ENCODE peak calls at places on chromosomes 6 and 20, in seven cellular contexts. One of them, this sample, is unnamed.

GRCh38 chr6:41813469-41813868 is 26.0 kb downstream of the TOMM6 start:
- DNase-seq in ELR: peak
- DNase-seq in NCI-H1092 treated with DMSO at 0.1 percent for 48 hours: no peak
- DNase-seq in skeletal muscle cell: no peak
- DNase-seq in CD4-positive, alpha-beta memory T cell: no peak
- DNase-seq in GM12865: no peak
- DNase-seq in activated T-cell treated with anti-CD3 and anti-CD28 coated beads for 24 hours: no peak
- DNase-seq in this sample: no peak

GRCh38 chr6:75932067-75932466 is 140.4 kb downstream of the IMPG1 start:
- DNase-seq in CD4-positive, alpha-beta memory T cell: no peak
- DNase-seq in NCI-H1092 treated with DMSO at 0.1 percent for 48 hours: peak
- DNase-seq in skeletal muscle cell: no peak
- DNase-seq in GM12865: peak
- DNase-seq in activated T-cell treated with anti-CD3 and anti-CD28 coated beads for 24 hours: no peak
- DNase-seq in ELR: peak
- DNase-seq in this sample: peak

GRCh38 chr20:13009682-13010406 is 1.1 kb downstream of the SPTLC3 start:
- DNase-seq in CD4-positive, alpha-beta memory T cell: peak
- DNase-seq in GM12865: peak
- DNase-seq in NCI-H1092 treated with DMSO at 0.1 percent for 48 hours: no peak
- DNase-seq in skeletal muscle cell: peak
- DNase-seq in activated T-cell treated with anti-CD3 and anti-CD28 coated beads for 24 hours: no peak
- DNase-seq in ELR: peak
- DNase-seq in this sample: peak

GRCh38 chr20:38229376-38230252 is 30.9 kb downstream of the KIAA1755 start:
- DNase-seq in NCI-H1092 treated with DMSO at 0.1 percent for 48 hours: peak
- DNase-seq in activated T-cell treated with anti-CD3 and anti-CD28 coated beads for 24 hours: no peak
- DNase-seq in skeletal muscle cell: no peak
- DNase-seq in ELR: peak
- DNase-seq in CD4-positive, alpha-beta memory T cell: no peak
- DNase-seq in GM12865: peak
- DNase-seq in this sample: peak

GRCh38 chr6:36592221-36592655 is 1.9 kb upstream of the SRSF3 start:
- DNase-seq in GM12865: peak
- DNase-seq in skeletal muscle cell: no peak
- DNase-seq in ELR: no peak
- DNase-seq in NCI-H1092 treated with DMSO at 0.1 percent for 48 hours: no peak
- DNase-seq in CD4-positive, alpha-beta memory T cell: no peak
- DNase-seq in activated T-cell treated with anti-CD3 and anti-CD28 coated beads for 24 hours: no peak
- DNase-seq in this sample: peak

GRCh38 chr6:87919001-87919400 is 128.6 kb upstream of the SPACA1 start:
- DNase-seq in NCI-H1092 treated with DMSO at 0.1 percent for 48 hours: no peak
- DNase-seq in skeletal muscle cell: no peak
- DNase-seq in activated T-cell treated with anti-CD3 and anti-CD28 coated beads for 24 hours: no peak
- DNase-seq in ELR: no peak
- DNase-seq in CD4-positive, alpha-beta memory T cell: no peak
- DNase-seq in GM12865: no peak
- DNase-seq in this sample: no peak

GRCh38 chr6:112109267-112109666 is 21.9 kb downstream of the FAM229B start:
- DNase-seq in ELR: no peak
- DNase-seq in skeletal muscle cell: no peak
- DNase-seq in NCI-H1092 treated with DMSO at 0.1 percent for 48 hours: no peak
- DNase-seq in CD4-positive, alpha-beta memory T cell: no peak
- DNase-seq in activated T-cell treated with anti-CD3 and anti-CD28 coated beads for 24 hours: no peak
- DNase-seq in GM12865: no peak
- DNase-seq in this sample: no peak

GRCh38 chr6:43714311-43715055 is 26.9 kb upstream of the MRPS18A start:
- DNase-seq in activated T-cell treated with anti-CD3 and anti-CD28 coated beads for 24 hours: no peak
- DNase-seq in NCI-H1092 treated with DMSO at 0.1 percent for 48 hours: no peak
- DNase-seq in CD4-positive, alpha-beta memory T cell: no peak
- DNase-seq in skeletal muscle cell: no peak
- DNase-seq in ELR: no peak
- DNase-seq in GM12865: peak
- DNase-seq in this sample: no peak

GRCh38 chr20:58075980-58076749 is 152.3 kb downstream of the ANKRD60 start:
- DNase-seq in CD4-positive, alpha-beta memory T cell: no peak
- DNase-seq in ELR: no peak
- DNase-seq in GM12865: no peak
- DNase-seq in NCI-H1092 treated with DMSO at 0.1 percent for 48 hours: no peak
- DNase-seq in activated T-cell treated with anti-CD3 and anti-CD28 coated beads for 24 hours: no peak
- DNase-seq in skeletal muscle cell: no peak
- DNase-seq in this sample: no peak

GRCh38 chr6:143027058-143027457 is 33.6 kb upstream of the AIG1 start:
- DNase-seq in activated T-cell treated with anti-CD3 and anti-CD28 coated beads for 24 hours: peak
- DNase-seq in ELR: peak
- DNase-seq in GM12865: peak
- DNase-seq in skeletal muscle cell: no peak
- DNase-seq in CD4-positive, alpha-beta memory T cell: peak
- DNase-seq in NCI-H1092 treated with DMSO at 0.1 percent for 48 hours: no peak
- DNase-seq in this sample: no peak

GRCh38 chr6:34223964-34224940 is 12.4 kb upstream of the HMGA1 start:
- DNase-seq in skeletal muscle cell: peak
- DNase-seq in GM12865: peak
- DNase-seq in activated T-cell treated with anti-CD3 and anti-CD28 coated beads for 24 hours: peak
- DNase-seq in ELR: peak
- DNase-seq in CD4-positive, alpha-beta memory T cell: peak
- DNase-seq in NCI-H1092 treated with DMSO at 0.1 percent for 48 hours: peak
- DNase-seq in this sample: peak

GRCh38 chr6:108966855-108967755 is 118.9 kb downstream of the ARMC2 start:
- DNase-seq in NCI-H1092 treated with DMSO at 0.1 percent for 48 hours: no peak
- DNase-seq in GM12865: no peak
- DNase-seq in ELR: peak
- DNase-seq in skeletal muscle cell: no peak
- DNase-seq in CD4-positive, alpha-beta memory T cell: peak
- DNase-seq in activated T-cell treated with anti-CD3 and anti-CD28 coated beads for 24 hours: no peak
- DNase-seq in this sample: no peak

GRCh38 chr6:15327271-15327670 is 81.4 kb downstream of the JARID2 start:
- DNase-seq in CD4-positive, alpha-beta memory T cell: peak
- DNase-seq in skeletal muscle cell: no peak
- DNase-seq in NCI-H1092 treated with DMSO at 0.1 percent for 48 hours: no peak
- DNase-seq in GM12865: peak
- DNase-seq in activated T-cell treated with anti-CD3 and anti-CD28 coated beads for 24 hours: peak
- DNase-seq in ELR: peak
- DNase-seq in this sample: peak

GRCh38 chr6:139583420-139583819 is 209.0 kb upstream of the CITED2 start:
- DNase-seq in NCI-H1092 treated with DMSO at 0.1 percent for 48 hours: no peak
- DNase-seq in GM12865: no peak
- DNase-seq in ELR: peak
- DNase-seq in skeletal muscle cell: no peak
- DNase-seq in CD4-positive, alpha-beta memory T cell: no peak
- DNase-seq in activated T-cell treated with anti-CD3 and anti-CD28 coated beads for 24 hours: no peak
- DNase-seq in this sample: no peak

GRCh38 chr6:149334682-149335160 is 17.2 kb downstream of the TAB2 start:
- DNase-seq in NCI-H1092 treated with DMSO at 0.1 percent for 48 hours: no peak
- DNase-seq in activated T-cell treated with anti-CD3 and anti-CD28 coated beads for 24 hours: no peak
- DNase-seq in CD4-positive, alpha-beta memory T cell: no peak
- DNase-seq in skeletal muscle cell: peak
- DNase-seq in ELR: peak
- DNase-seq in GM12865: no peak
- DNase-seq in this sample: no peak

GRCh38 chr20:34215711-34216381 is 25.4 kb upstream of the ASIP start:
- DNase-seq in GM12865: peak
- DNase-seq in skeletal muscle cell: peak
- DNase-seq in ELR: peak
- DNase-seq in NCI-H1092 treated with DMSO at 0.1 percent for 48 hours: peak
- DNase-seq in CD4-positive, alpha-beta memory T cell: no peak
- DNase-seq in activated T-cell treated with anti-CD3 and anti-CD28 coated beads for 24 hours: peak
- DNase-seq in this sample: peak

GRCh38 chr20:50578061-50578777 is 68.0 kb downstream of the PTPN1 start:
- DNase-seq in CD4-positive, alpha-beta memory T cell: no peak
- DNase-seq in NCI-H1092 treated with DMSO at 0.1 percent for 48 hours: no peak
- DNase-seq in ELR: no peak
- DNase-seq in GM12865: no peak
- DNase-seq in activated T-cell treated with anti-CD3 and anti-CD28 coated beads for 24 hours: no peak
- DNase-seq in skeletal muscle cell: no peak
- DNase-seq in this sample: no peak

GRCh38 chr20:2751868-2752630 is 48.4 kb downstream of the CPXM1 start:
- DNase-seq in skeletal muscle cell: no peak
- DNase-seq in CD4-positive, alpha-beta memory T cell: no peak
- DNase-seq in NCI-H1092 treated with DMSO at 0.1 percent for 48 hours: peak
- DNase-seq in ELR: peak
- DNase-seq in GM12865: no peak
- DNase-seq in activated T-cell treated with anti-CD3 and anti-CD28 coated beads for 24 hours: peak
- DNase-seq in this sample: peak

GRCh38 chr6:13767121-13767794 is 47.1 kb downstream of the MCUR1 start:
- DNase-seq in activated T-cell treated with anti-CD3 and anti-CD28 coated beads for 24 hours: no peak
- DNase-seq in skeletal muscle cell: peak
- DNase-seq in CD4-positive, alpha-beta memory T cell: no peak
- DNase-seq in ELR: peak
- DNase-seq in GM12865: peak
- DNase-seq in NCI-H1092 treated with DMSO at 0.1 percent for 48 hours: peak
- DNase-seq in this sample: no peak

GRCh38 chr6:167210375-167211295 is 52.9 kb upstream of the GPR31 start:
- DNase-seq in skeletal muscle cell: no peak
- DNase-seq in activated T-cell treated with anti-CD3 and anti-CD28 coated beads for 24 hours: no peak
- DNase-seq in GM12865: no peak
- DNase-seq in ELR: no peak
- DNase-seq in CD4-positive, alpha-beta memory T cell: no peak
- DNase-seq in NCI-H1092 treated with DMSO at 0.1 percent for 48 hours: no peak
- DNase-seq in this sample: no peak

GRCh38 chr6:87941556-87942358 is 105.9 kb upstream of the SPACA1 start:
- DNase-seq in GM12865: no peak
- DNase-seq in activated T-cell treated with anti-CD3 and anti-CD28 coated beads for 24 hours: no peak
- DNase-seq in ELR: peak
- DNase-seq in NCI-H1092 treated with DMSO at 0.1 percent for 48 hours: no peak
- DNase-seq in CD4-positive, alpha-beta memory T cell: no peak
- DNase-seq in skeletal muscle cell: no peak
- DNase-seq in this sample: no peak

GRCh38 chr6:7833753-7834075 is 76.9 kb downstream of the TXNDC5 start:
- DNase-seq in NCI-H1092 treated with DMSO at 0.1 percent for 48 hours: no peak
- DNase-seq in skeletal muscle cell: no peak
- DNase-seq in ELR: no peak
- DNase-seq in GM12865: no peak
- DNase-seq in CD4-positive, alpha-beta memory T cell: no peak
- DNase-seq in activated T-cell treated with anti-CD3 and anti-CD28 coated beads for 24 hours: no peak
- DNase-seq in this sample: no peak

GRCh38 chr6:132023490-132023889 is 72.3 kb upstream of the CCN2 start:
- DNase-seq in activated T-cell treated with anti-CD3 and anti-CD28 coated beads for 24 hours: no peak
- DNase-seq in NCI-H1092 treated with DMSO at 0.1 percent for 48 hours: no peak
- DNase-seq in ELR: peak
- DNase-seq in CD4-positive, alpha-beta memory T cell: no peak
- DNase-seq in GM12865: no peak
- DNase-seq in skeletal muscle cell: no peak
- DNase-seq in this sample: no peak

GRCh38 chr6:108518714-108519576 is 41.8 kb upstream of the FOXO3 start:
- DNase-seq in ELR: peak
- DNase-seq in GM12865: peak
- DNase-seq in skeletal muscle cell: no peak
- DNase-seq in NCI-H1092 treated with DMSO at 0.1 percent for 48 hours: no peak
- DNase-seq in activated T-cell treated with anti-CD3 and anti-CD28 coated beads for 24 hours: no peak
- DNase-seq in CD4-positive, alpha-beta memory T cell: no peak
- DNase-seq in this sample: no peak

GRCh38 chr20:51175156-51175555 is 152.2 kb upstream of the KCNG1 start:
- DNase-seq in NCI-H1092 treated with DMSO at 0.1 percent for 48 hours: no peak
- DNase-seq in GM12865: no peak
- DNase-seq in activated T-cell treated with anti-CD3 and anti-CD28 coated beads for 24 hours: no peak
- DNase-seq in CD4-positive, alpha-beta memory T cell: no peak
- DNase-seq in skeletal muscle cell: no peak
- DNase-seq in ELR: no peak
- DNase-seq in this sample: no peak

GRCh38 chr6:152330984-152331383 is 306.2 kb downstream of the SYNE1 start:
- DNase-seq in ELR: no peak
- DNase-seq in activated T-cell treated with anti-CD3 and anti-CD28 coated beads for 24 hours: no peak
- DNase-seq in skeletal muscle cell: no peak
- DNase-seq in CD4-positive, alpha-beta memory T cell: no peak
- DNase-seq in NCI-H1092 treated with DMSO at 0.1 percent for 48 hours: no peak
- DNase-seq in GM12865: no peak
- DNase-seq in this sample: no peak

GRCh38 chr20:57749131-57749690 is 39.4 kb upstream of the PMEPA1 start:
- DNase-seq in CD4-positive, alpha-beta memory T cell: no peak
- DNase-seq in NCI-H1092 treated with DMSO at 0.1 percent for 48 hours: no peak
- DNase-seq in skeletal muscle cell: no peak
- DNase-seq in activated T-cell treated with anti-CD3 and anti-CD28 coated beads for 24 hours: no peak
- DNase-seq in ELR: no peak
- DNase-seq in GM12865: no peak
- DNase-seq in this sample: no peak

GRCh38 chr6:1885576-1886003 is 275.9 kb downstream of the FOXC1 start:
- DNase-seq in activated T-cell treated with anti-CD3 and anti-CD28 coated beads for 24 hours: no peak
- DNase-seq in ELR: no peak
- DNase-seq in NCI-H1092 treated with DMSO at 0.1 percent for 48 hours: no peak
- DNase-seq in GM12865: no peak
- DNase-seq in CD4-positive, alpha-beta memory T cell: no peak
- DNase-seq in skeletal muscle cell: no peak
- DNase-seq in this sample: no peak

GRCh38 chr6:21045135-21045616 is 510.9 kb downstream of the CDKAL1 start:
- DNase-seq in ELR: no peak
- DNase-seq in activated T-cell treated with anti-CD3 and anti-CD28 coated beads for 24 hours: no peak
- DNase-seq in CD4-positive, alpha-beta memory T cell: no peak
- DNase-seq in GM12865: no peak
- DNase-seq in NCI-H1092 treated with DMSO at 0.1 percent for 48 hours: no peak
- DNase-seq in skeletal muscle cell: no peak
- DNase-seq in this sample: no peak

GRCh38 chr6:106446287-106446885 is 85.9 kb downstream of the CRYBG1 start:
- DNase-seq in CD4-positive, alpha-beta memory T cell: no peak
- DNase-seq in NCI-H1092 treated with DMSO at 0.1 percent for 48 hours: no peak
- DNase-seq in skeletal muscle cell: no peak
- DNase-seq in GM12865: peak
- DNase-seq in activated T-cell treated with anti-CD3 and anti-CD28 coated beads for 24 hours: no peak
- DNase-seq in ELR: peak
- DNase-seq in this sample: peak